ENCODE peak calls at places on chromosomes 2 and 18, in five cellular contexts. One of them, this sample, is unnamed.

GRCh38 chr2:196823750-196824149 is 14.6 kb upstream of the C2orf66 start:
- DNase-seq in glutamatergic neuron: no peak
- DNase-seq in cardiac fibroblast: peak; percentile 74
- DNase-seq in thoracic aorta: no peak
- DNase-seq in endothelial cell: no peak
- DNase-seq in this sample: no peak

GRCh38 chr2:232458661-232459418 is 2.9 kb downstream of the ALPI start:
- DNase-seq in glutamatergic neuron: no peak
- DNase-seq in cardiac fibroblast: no peak
- DNase-seq in thoracic aorta: no peak
- DNase-seq in endothelial cell: no peak
- DNase-seq in this sample: no peak

GRCh38 chr2:98036349-98037000 is 40.7 kb upstream of the TMEM131 start:
- DNase-seq in glutamatergic neuron: peak; percentile 77
- DNase-seq in cardiac fibroblast: no peak
- DNase-seq in thoracic aorta: no peak
- DNase-seq in endothelial cell: no peak
- DNase-seq in this sample: no peak

GRCh38 chr2:176127769-176128072 is 1.8 kb upstream of the HOXD8 start:
- DNase-seq in glutamatergic neuron: no peak
- DNase-seq in cardiac fibroblast: no peak
- DNase-seq in thoracic aorta: no peak
- DNase-seq in endothelial cell: no peak
- DNase-seq in this sample: no peak

GRCh38 chr2:134452042-134452733 is 198.3 kb downstream of the MGAT5 start:
- DNase-seq in glutamatergic neuron: no peak
- DNase-seq in cardiac fibroblast: no peak
- DNase-seq in thoracic aorta: no peak
- DNase-seq in endothelial cell: no peak
- DNase-seq in this sample: no peak

GRCh38 chr2:104702026-104702425 is 151.9 kb upstream of the POU3F3 start:
- DNase-seq in glutamatergic neuron: no peak
- DNase-seq in cardiac fibroblast: no peak
- DNase-seq in thoracic aorta: no peak
- DNase-seq in endothelial cell: no peak
- DNase-seq in this sample: no peak

GRCh38 chr2:57552885-57553284 is 493.7 kb upstream of the VRK2 start:
- DNase-seq in glutamatergic neuron: no peak
- DNase-seq in cardiac fibroblast: no peak
- DNase-seq in thoracic aorta: no peak
- DNase-seq in endothelial cell: no peak
- DNase-seq in this sample: no peak

GRCh38 chr2:128310761-128311160 is 7.9 kb downstream of the HS6ST1 start:
- DNase-seq in glutamatergic neuron: no peak
- DNase-seq in cardiac fibroblast: no peak
- DNase-seq in thoracic aorta: no peak
- DNase-seq in endothelial cell: no peak
- DNase-seq in this sample: peak; percentile 7

GRCh38 chr2:119753041-119753929 is 6.4 kb upstream of the PTPN4 start:
- DNase-seq in glutamatergic neuron: no peak
- DNase-seq in cardiac fibroblast: peak; percentile 71
- DNase-seq in thoracic aorta: no peak
- DNase-seq in endothelial cell: peak; percentile 31
- DNase-seq in this sample: no peak

GRCh38 chr2:54465143-54465542 is 9.0 kb downstream of the SPTBN1 start:
- DNase-seq in glutamatergic neuron: no peak
- DNase-seq in cardiac fibroblast: no peak
- DNase-seq in thoracic aorta: no peak
- DNase-seq in endothelial cell: no peak
- DNase-seq in this sample: no peak

GRCh38 chr2:85772019-85772745 is 18.4 kb downstream of the ATOH8 start:
- DNase-seq in glutamatergic neuron: peak; percentile 79
- DNase-seq in cardiac fibroblast: peak; percentile 100
- DNase-seq in thoracic aorta: peak; percentile 90
- DNase-seq in endothelial cell: no peak
- DNase-seq in this sample: peak; percentile 95

GRCh38 chr2:33770023-33770422 is 170.9 kb upstream of the FAM98A start:
- DNase-seq in glutamatergic neuron: no peak
- DNase-seq in cardiac fibroblast: no peak
- DNase-seq in thoracic aorta: no peak
- DNase-seq in endothelial cell: no peak
- DNase-seq in this sample: no peak

GRCh38 chr2:214310319-214310718 is 100.5 kb upstream of the VWC2L start:
- DNase-seq in glutamatergic neuron: no peak
- DNase-seq in cardiac fibroblast: no peak
- DNase-seq in thoracic aorta: no peak
- DNase-seq in endothelial cell: no peak
- DNase-seq in this sample: no peak

GRCh38 chr2:214489702-214490101 is 78.8 kb downstream of the VWC2L start:
- DNase-seq in glutamatergic neuron: no peak
- DNase-seq in cardiac fibroblast: no peak
- DNase-seq in thoracic aorta: no peak
- DNase-seq in endothelial cell: no peak
- DNase-seq in this sample: no peak

GRCh38 chr2:160445673-160446072 is 47.9 kb downstream of the RBMS1 start:
- DNase-seq in glutamatergic neuron: no peak
- DNase-seq in cardiac fibroblast: no peak
- DNase-seq in thoracic aorta: no peak
- DNase-seq in endothelial cell: no peak
- DNase-seq in this sample: no peak

GRCh38 chr2:108988796-108989713 is at the start of gene EDAR:
- DNase-seq in glutamatergic neuron: peak; percentile 34
- DNase-seq in cardiac fibroblast: peak; percentile 28
- DNase-seq in thoracic aorta: no peak
- DNase-seq in endothelial cell: peak; percentile 64
- DNase-seq in this sample: no peak

GRCh38 chr2:98911376-98912154 is 24.5 kb downstream of the CRACDL start:
- DNase-seq in glutamatergic neuron: no peak
- DNase-seq in cardiac fibroblast: peak; percentile 30
- DNase-seq in thoracic aorta: no peak
- DNase-seq in endothelial cell: no peak
- DNase-seq in this sample: no peak

GRCh38 chr18:9697121-9697520 is 11.0 kb upstream of the RAB31 start:
- DNase-seq in glutamatergic neuron: no peak
- DNase-seq in cardiac fibroblast: peak; percentile 45
- DNase-seq in thoracic aorta: no peak
- DNase-seq in endothelial cell: no peak
- DNase-seq in this sample: no peak

GRCh38 chr2:238821391-238821790 is 26.5 kb upstream of the TWIST2 start:
- DNase-seq in glutamatergic neuron: no peak
- DNase-seq in cardiac fibroblast: peak; percentile 49
- DNase-seq in thoracic aorta: no peak
- DNase-seq in endothelial cell: no peak
- DNase-seq in this sample: no peak

GRCh38 chr18:54229660-54230059 is 5.2 kb upstream of the MBD2 start:
- DNase-seq in glutamatergic neuron: no peak
- DNase-seq in cardiac fibroblast: no peak
- DNase-seq in thoracic aorta: no peak
- DNase-seq in endothelial cell: no peak
- DNase-seq in this sample: no peak

GRCh38 chr2:224109710-224110109 is 70.6 kb upstream of the SERPINE2 start:
- DNase-seq in glutamatergic neuron: no peak
- DNase-seq in cardiac fibroblast: no peak
- DNase-seq in thoracic aorta: no peak
- DNase-seq in endothelial cell: no peak
- DNase-seq in this sample: no peak

GRCh38 chr2:224110811-224111210 is 71.7 kb upstream of the SERPINE2 start:
- DNase-seq in glutamatergic neuron: no peak
- DNase-seq in cardiac fibroblast: no peak
- DNase-seq in thoracic aorta: no peak
- DNase-seq in endothelial cell: no peak
- DNase-seq in this sample: no peak

GRCh38 chr2:224114428-224114827 is 75.3 kb upstream of the SERPINE2 start:
- DNase-seq in glutamatergic neuron: no peak
- DNase-seq in cardiac fibroblast: no peak
- DNase-seq in thoracic aorta: no peak
- DNase-seq in endothelial cell: no peak
- DNase-seq in this sample: no peak

GRCh38 chr2:224106794-224107193 is 67.7 kb upstream of the SERPINE2 start:
- DNase-seq in glutamatergic neuron: no peak
- DNase-seq in cardiac fibroblast: no peak
- DNase-seq in thoracic aorta: no peak
- DNase-seq in endothelial cell: no peak
- DNase-seq in this sample: no peak

DNA sequence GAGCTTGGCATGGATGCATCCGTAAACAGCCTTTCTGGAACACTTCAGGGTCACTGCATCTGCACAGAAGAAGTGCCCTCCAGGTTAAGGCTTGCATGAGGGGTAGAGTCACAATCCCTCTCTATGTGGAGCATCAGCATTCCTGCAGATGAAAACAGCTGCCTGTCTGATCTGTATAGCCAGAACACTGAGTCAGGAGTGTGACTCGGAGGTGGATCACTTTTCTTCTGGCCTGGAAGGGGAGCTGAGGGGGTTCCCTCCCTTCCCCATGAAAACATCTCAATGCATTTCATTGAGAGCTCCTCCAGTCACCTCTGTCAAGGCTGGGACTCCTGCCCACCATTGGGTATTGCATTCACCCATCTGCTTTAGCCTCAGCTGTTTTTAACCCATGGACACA is 72.5 kb upstream of the SERPINE2 start:
- DNase-seq in glutamatergic neuron: no peak
- DNase-seq in cardiac fibroblast: no peak
- DNase-seq in thoracic aorta: no peak
- DNase-seq in endothelial cell: no peak
- DNase-seq in this sample: no peak
- TF ChIP-seq CTCF in glutamatergic neuron: no peak
- TF ChIP-seq CTCF in cardiac fibroblast: no peak
- TF ChIP-seq CTCF in thoracic aorta: no peak
- TF ChIP-seq CTCF in endothelial cell: no peak
- TF ChIP-seq CTCF in this sample: no peak

GRCh38 chr2:220569380-220569779 is 942.0 kb downstream of the SLC4A3 start:
- DNase-seq in glutamatergic neuron: no peak
- DNase-seq in cardiac fibroblast: no peak
- DNase-seq in thoracic aorta: no peak
- DNase-seq in endothelial cell: no peak
- DNase-seq in this sample: no peak

GRCh38 chr2:220574038-220574437 is 946.6 kb downstream of the SLC4A3 start:
- DNase-seq in glutamatergic neuron: no peak
- DNase-seq in cardiac fibroblast: no peak
- DNase-seq in thoracic aorta: no peak
- DNase-seq in endothelial cell: no peak
- DNase-seq in this sample: no peak

GRCh38 chr2:220575963-220576362 is 948.5 kb downstream of the SLC4A3 start:
- DNase-seq in glutamatergic neuron: no peak
- DNase-seq in cardiac fibroblast: no peak
- DNase-seq in thoracic aorta: no peak
- DNase-seq in endothelial cell: no peak
- DNase-seq in this sample: no peak

DNA sequence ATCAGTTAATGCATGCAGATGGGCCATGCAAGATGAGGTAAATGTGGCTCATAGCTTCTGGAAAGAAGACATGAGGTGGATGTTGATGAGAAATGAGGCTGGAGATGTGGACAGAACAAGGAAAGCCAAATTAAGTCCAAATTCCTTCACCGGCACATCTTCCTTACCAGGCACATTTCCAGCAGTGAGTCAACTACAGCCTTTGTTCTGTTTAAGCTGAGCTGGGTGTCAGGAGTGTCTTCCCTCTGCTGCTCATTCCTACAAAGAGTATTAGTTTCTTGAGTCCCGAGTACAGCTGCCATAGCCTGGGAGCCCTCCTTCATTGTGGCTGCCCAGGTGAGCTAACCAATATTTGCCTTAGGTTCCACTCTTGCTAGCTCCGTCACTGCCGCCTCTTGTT is 945.0 kb downstream of the SLC4A3 start:
- DNase-seq in glutamatergic neuron: no peak
- DNase-seq in cardiac fibroblast: no peak
- DNase-seq in thoracic aorta: no peak
- DNase-seq in endothelial cell: no peak
- DNase-seq in this sample: no peak
- TF ChIP-seq CTCF in glutamatergic neuron: no peak
- TF ChIP-seq CTCF in cardiac fibroblast: no peak
- TF ChIP-seq CTCF in thoracic aorta: no peak
- TF ChIP-seq CTCF in endothelial cell: no peak
- TF ChIP-seq CTCF in this sample: no peak

DNA sequence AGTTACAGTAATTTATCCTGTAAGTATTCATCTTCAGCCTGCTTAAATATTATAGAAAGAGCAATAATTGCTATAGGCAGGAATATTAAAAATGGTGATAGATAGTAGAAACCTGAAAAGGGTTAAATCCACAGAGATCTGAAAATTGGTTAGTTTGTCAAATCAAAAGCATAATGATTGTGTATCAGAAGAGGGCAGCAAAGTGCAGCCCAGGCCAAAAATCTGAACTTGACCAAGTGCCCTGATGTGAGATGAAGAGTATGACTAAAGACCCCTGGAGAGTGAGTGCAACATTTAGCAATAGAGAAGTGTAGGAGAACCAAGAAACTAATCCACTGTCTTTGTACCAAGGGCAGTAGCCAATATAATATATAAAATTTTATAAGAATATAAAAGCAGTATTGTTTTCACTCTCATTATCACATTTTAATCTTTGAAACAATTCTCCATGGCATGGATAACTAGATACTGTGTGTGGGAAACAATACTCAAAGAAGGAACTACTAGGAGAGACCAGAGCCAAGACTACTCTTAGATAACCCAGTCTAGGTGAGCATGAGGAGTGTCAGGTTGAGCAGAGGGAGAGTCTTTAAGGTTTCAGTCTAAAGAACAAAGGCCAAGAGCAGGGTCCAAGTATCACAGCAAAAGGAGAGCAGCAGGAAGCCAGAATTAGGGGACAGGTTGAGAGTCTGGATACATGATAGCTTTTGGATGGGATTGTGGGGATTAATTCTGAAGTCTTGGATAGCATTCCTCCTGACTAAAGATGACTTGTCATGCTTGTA is 148.7 kb downstream of the CALCRL start:
- DNase-seq in glutamatergic neuron: no peak
- DNase-seq in cardiac fibroblast: peak; percentile 58
- DNase-seq in thoracic aorta: no peak
- DNase-seq in endothelial cell: peak; percentile 8
- DNase-seq in this sample: no peak
- TF ChIP-seq CTCF in glutamatergic neuron: no peak
- TF ChIP-seq CTCF in cardiac fibroblast: peak; percentile 45
- TF ChIP-seq CTCF in thoracic aorta: no peak
- TF ChIP-seq CTCF in endothelial cell: no peak
- TF ChIP-seq CTCF in this sample: no peak

DNA sequence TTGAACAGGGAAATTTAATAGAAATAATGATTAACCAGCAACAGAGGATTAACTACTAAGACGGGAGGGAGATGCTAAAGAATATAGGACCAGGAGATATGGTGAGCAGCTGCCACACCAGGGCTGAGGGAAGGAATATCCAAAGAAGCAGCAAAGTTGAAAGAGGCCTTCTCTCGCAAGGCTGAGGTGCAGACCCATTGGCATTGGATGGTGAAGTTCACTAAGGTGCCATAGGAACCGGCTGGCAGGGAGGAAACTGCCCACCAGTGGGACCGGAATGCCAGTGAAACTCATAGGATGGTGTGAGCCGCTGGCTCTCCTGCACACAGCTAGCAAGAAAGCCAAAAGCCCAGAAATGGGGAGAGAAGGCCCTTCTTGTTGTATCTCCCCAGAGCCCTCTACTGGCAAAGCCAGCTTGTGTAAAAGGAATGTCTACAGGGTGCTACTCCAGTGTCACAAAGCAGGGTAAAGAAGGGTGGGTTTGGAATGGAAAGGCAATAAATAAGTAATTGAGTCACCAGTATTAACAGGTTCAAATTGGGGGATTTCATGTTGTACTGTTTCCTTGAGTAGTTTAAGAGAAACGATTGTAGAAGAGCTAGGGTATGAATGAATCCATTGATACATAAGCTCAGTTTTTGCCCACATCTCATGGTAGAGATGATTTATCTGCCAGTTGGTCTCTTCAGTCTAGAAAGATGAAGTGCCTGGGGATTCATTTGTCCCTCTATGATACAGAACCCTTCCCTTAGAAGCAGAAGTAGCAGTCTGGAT is 36.0 kb downstream of the FARP2 start:
- DNase-seq in glutamatergic neuron: no peak
- DNase-seq in cardiac fibroblast: peak; percentile 60
- DNase-seq in thoracic aorta: no peak
- DNase-seq in endothelial cell: peak; percentile 27
- DNase-seq in this sample: no peak
- TF ChIP-seq CTCF in glutamatergic neuron: no peak
- TF ChIP-seq CTCF in cardiac fibroblast: peak; percentile 44
- TF ChIP-seq CTCF in thoracic aorta: peak; percentile 40
- TF ChIP-seq CTCF in endothelial cell: no peak
- TF ChIP-seq CTCF in this sample: no peak